ENCODE peak calls at places on chromosomes 4 and X, in four cellular contexts. One of them, this sample, is unnamed.
A peak's percentile ranks its signal among the peaks of the same experiment; 100 is the strongest.

GRCh38 chr4:63663870-63664269 is 745.4 kb downstream of the TECRL start:
- DNase-seq in tibial nerve: no peak
- DNase-seq in vagina: no peak
- DNase-seq in breast epithelium: no peak
- DNase-seq in this sample: no peak

GRCh38 chrX:39065051-39065871 is 264.0 kb downstream of the MID1IP1 start:
- DNase-seq in breast epithelium: no peak
- DNase-seq in tibial nerve: no peak
- DNase-seq in vagina: no peak
- DNase-seq in this sample: peak; percentile 27

GRCh38 chrX:43586855-43587254 is 69.2 kb upstream of the MAOA start:
- DNase-seq in breast epithelium: no peak
- DNase-seq in vagina: no peak
- DNase-seq in tibial nerve: no peak
- DNase-seq in this sample: no peak

GRCh38 chr4:48343531-48343930 is 2.2 kb downstream of the SLAIN2 start:
- DNase-seq in vagina: no peak
- DNase-seq in tibial nerve: no peak
- DNase-seq in breast epithelium: no peak
- DNase-seq in this sample: no peak

GRCh38 chrX:144494069-144494468 is 610.2 kb downstream of the UBE2NL start:
- DNase-seq in vagina: no peak
- DNase-seq in tibial nerve: no peak
- DNase-seq in breast epithelium: no peak
- DNase-seq in this sample: no peak

GRCh38 chr4:153571006-153571545 is 104.9 kb downstream of the TMEM131L start:
- DNase-seq in breast epithelium: no peak
- DNase-seq in vagina: no peak
- DNase-seq in tibial nerve: no peak
- DNase-seq in this sample: no peak

GRCh38 chr4:25930722-25931354 is 16.8 kb downstream of the SMIM20 start:
- DNase-seq in tibial nerve: no peak
- DNase-seq in breast epithelium: no peak
- DNase-seq in vagina: no peak
- DNase-seq in this sample: no peak

GRCh38 chr4:164383187-164384181 is 370.4 kb upstream of the SMIM31 start:
- DNase-seq in tibial nerve: no peak
- DNase-seq in vagina: no peak
- DNase-seq in breast epithelium: no peak
- DNase-seq in this sample: no peak

GRCh38 chr4:163582688-163583087 is 88.2 kb downstream of the TMA16 start:
- DNase-seq in vagina: no peak
- DNase-seq in breast epithelium: no peak
- DNase-seq in tibial nerve: no peak
- DNase-seq in this sample: no peak

GRCh38 chrX:141975839-141976238 is 72.1 kb downstream of the MAGEC1 start:
- DNase-seq in vagina: no peak
- DNase-seq in breast epithelium: no peak
- DNase-seq in tibial nerve: no peak
- DNase-seq in this sample: no peak

GRCh38 chrX:69398881-69399280 is 105.2 kb upstream of the NALF2 start:
- DNase-seq in vagina: peak; percentile 62
- DNase-seq in breast epithelium: no peak
- DNase-seq in tibial nerve: no peak
- DNase-seq in this sample: no peak

GRCh38 chr4:30536231-30536630 is 183.9 kb upstream of the PCDH7 start:
- DNase-seq in breast epithelium: no peak
- DNase-seq in vagina: no peak
- DNase-seq in tibial nerve: no peak
- DNase-seq in this sample: no peak

GRCh38 chr4:15938182-15938581 is 358 bp downstream of the FGFBP1 start:
- DNase-seq in tibial nerve: no peak
- DNase-seq in vagina: no peak
- DNase-seq in breast epithelium: no peak
- DNase-seq in this sample: peak; percentile 36

GRCh38 chr4:125529071-125529470 is 214.3 kb downstream of the FAT4 start:
- DNase-seq in vagina: no peak
- DNase-seq in breast epithelium: no peak
- DNase-seq in tibial nerve: no peak
- DNase-seq in this sample: no peak

GRCh38 chrX:120452131-120452530 is 17.0 kb downstream of the LAMP2 start:
- DNase-seq in breast epithelium: no peak
- DNase-seq in tibial nerve: no peak
- DNase-seq in vagina: no peak
- DNase-seq in this sample: no peak

GRCh38 chr4:153212755-153213154 is 8.5 kb downstream of the TRIM2 start:
- DNase-seq in breast epithelium: no peak
- DNase-seq in tibial nerve: no peak
- DNase-seq in vagina: no peak
- DNase-seq in this sample: no peak

GRCh38 chrX:21700289-21700688 is 42.2 kb upstream of the KLHL34 start:
- DNase-seq in vagina: no peak
- DNase-seq in breast epithelium: no peak
- DNase-seq in tibial nerve: no peak
- DNase-seq in this sample: no peak

GRCh38 chr4:26701786-26702227 is 117.9 kb downstream of the TBC1D19 start:
- DNase-seq in breast epithelium: no peak
- DNase-seq in tibial nerve: no peak
- DNase-seq in vagina: no peak
- DNase-seq in this sample: no peak

GRCh38 chr4:114558446-114559020 is 40.1 kb upstream of the UGT8 start:
- DNase-seq in tibial nerve: no peak
- DNase-seq in breast epithelium: no peak
- DNase-seq in vagina: no peak
- DNase-seq in this sample: no peak

GRCh38 chr4:42398448-42399355 is 1.4 kb downstream of the SHISA3 start:
- DNase-seq in vagina: no peak
- DNase-seq in breast epithelium: no peak
- DNase-seq in tibial nerve: no peak
- DNase-seq in this sample: no peak

GRCh38 chr4:155666701-155667537 is at the start of gene GUCY1A1:
- DNase-seq in vagina: no peak
- DNase-seq in breast epithelium: no peak
- DNase-seq in tibial nerve: no peak
- DNase-seq in this sample: peak; percentile 67

GRCh38 chrX:1524874-1525582 is 12.0 kb downstream of the P2RY8 start:
- DNase-seq in tibial nerve: no peak
- DNase-seq in breast epithelium: no peak
- DNase-seq in vagina: peak; percentile 47
- DNase-seq in this sample: no peak

GRCh38 chrX:3598696-3599095 is 114.8 kb downstream of the PRKX start:
- DNase-seq in breast epithelium: no peak
- DNase-seq in vagina: no peak
- DNase-seq in tibial nerve: no peak
- DNase-seq in this sample: no peak

GRCh38 chrX:6071755-6072154 is 156.9 kb downstream of the NLGN4X start:
- DNase-seq in vagina: no peak
- DNase-seq in tibial nerve: no peak
- DNase-seq in breast epithelium: no peak
- DNase-seq in this sample: no peak

GRCh38 chr4:185941476-185941875 is 127.5 kb upstream of the TLR3 start:
- DNase-seq in vagina: no peak
- DNase-seq in breast epithelium: no peak
- DNase-seq in tibial nerve: no peak
- DNase-seq in this sample: no peak

GRCh38 chr4:169383724-169384123 is 113.0 kb upstream of the SH3RF1 start:
- DNase-seq in tibial nerve: no peak
- DNase-seq in breast epithelium: no peak
- DNase-seq in vagina: no peak
- DNase-seq in this sample: no peak

GRCh38 chr4:76002176-76002575 is 5.1 kb downstream of the CXCL9 start:
- DNase-seq in vagina: no peak
- DNase-seq in tibial nerve: no peak
- DNase-seq in breast epithelium: no peak
- DNase-seq in this sample: no peak

GRCh38 chr4:76235915-76236314 is 15.6 kb upstream of the FAM47E start:
- DNase-seq in vagina: no peak
- DNase-seq in breast epithelium: no peak
- DNase-seq in tibial nerve: no peak
- DNase-seq in this sample: peak; percentile 67

GRCh38 chrX:10677490-10677889 is 57.1 kb upstream of the MID1 start:
- DNase-seq in vagina: no peak
- DNase-seq in tibial nerve: no peak
- DNase-seq in breast epithelium: no peak
- DNase-seq in this sample: no peak

GRCh38 chr4:151158979-151159378 is 59.6 kb downstream of the RPS3A start:
- DNase-seq in tibial nerve: no peak
- DNase-seq in vagina: no peak
- DNase-seq in breast epithelium: no peak
- DNase-seq in this sample: no peak

GRCh38 chrX:66110112-66110511 is 53.9 kb upstream of the HEPH start:
- DNase-seq in tibial nerve: no peak
- DNase-seq in vagina: no peak
- DNase-seq in breast epithelium: no peak
- DNase-seq in this sample: no peak

GRCh38 chr4:56506110-56506705 is 617 bp downstream of the ARL9 start:
- DNase-seq in vagina: no peak
- DNase-seq in tibial nerve: no peak
- DNase-seq in breast epithelium: no peak
- DNase-seq in this sample: no peak

GRCh38 chrX:9055354-9055753 is 21.4 kb upstream of the FAM9B start:
- DNase-seq in breast epithelium: no peak
- DNase-seq in vagina: no peak
- DNase-seq in tibial nerve: no peak
- DNase-seq in this sample: no peak

GRCh38 chrX:140815868-140816267 is 106.3 kb downstream of the LINC00632 start:
- DNase-seq in tibial nerve: no peak
- DNase-seq in vagina: no peak
- DNase-seq in breast epithelium: no peak
- DNase-seq in this sample: no peak

GRCh38 chr4:153159728-153160221 is 44.5 kb upstream of the TRIM2 start:
- DNase-seq in vagina: no peak
- DNase-seq in breast epithelium: no peak
- DNase-seq in tibial nerve: no peak
- DNase-seq in this sample: no peak

GRCh38 chrX:11408111-11408405 is 114.8 kb downstream of the AMELX start:
- DNase-seq in tibial nerve: no peak
- DNase-seq in vagina: no peak
- DNase-seq in breast epithelium: no peak
- DNase-seq in this sample: no peak

GRCh38 chr4:26365537-26366150 is 44.8 kb downstream of the RBPJ start:
- DNase-seq in vagina: no peak
- DNase-seq in breast epithelium: no peak
- DNase-seq in tibial nerve: no peak
- DNase-seq in this sample: no peak

GRCh38 chr4:173370130-173370476 is 651 bp upstream of the SAP30 start:
- DNase-seq in vagina: peak; percentile 97
- DNase-seq in breast epithelium: peak; percentile 62
- DNase-seq in tibial nerve: peak; percentile 54
- DNase-seq in this sample: peak; percentile 61
- TF ChIP-seq POLR2A in vagina: no peak
- TF ChIP-seq POLR2A in breast epithelium: no peak
- TF ChIP-seq POLR2A in tibial nerve: no peak
- TF ChIP-seq POLR2A in this sample: peak; percentile 4

GRCh38 chr4:173546776-173547175 is 16.7 kb upstream of the HAND2 start:
- DNase-seq in vagina: no peak
- DNase-seq in breast epithelium: no peak
- DNase-seq in tibial nerve: no peak
- DNase-seq in this sample: no peak
- H3K27me3 ChIP-seq in vagina: no peaks in the 10 kb centered on the region
- H3K27me3 ChIP-seq in breast epithelium: no peaks in the 10 kb centered on the region
- H3K27me3 ChIP-seq in tibial nerve: no peaks in the 10 kb centered on the region
- H3K27me3 ChIP-seq in this sample: no peaks in the 10 kb centered on the region

GRCh38 chr4:73869130-73870055 is at the start of gene CXCL1:
- DNase-seq in breast epithelium: no peak
- DNase-seq in tibial nerve: peak; percentile 22
- DNase-seq in vagina: no peak
- DNase-seq in this sample: peak; percentile 47

GRCh38 chr4:73866236-73866635 is 3.0 kb upstream of the CXCL1 start:
- DNase-seq in breast epithelium: no peak
- DNase-seq in tibial nerve: no peak
- DNase-seq in vagina: no peak
- DNase-seq in this sample: no peak

GRCh38 chr4:73868206-73869129 is 725 bp upstream of the CXCL1 start:
- DNase-seq in breast epithelium: no peak
- DNase-seq in tibial nerve: no peak
- DNase-seq in vagina: no peak
- DNase-seq in this sample: no peak

GRCh38 chr4:73865697-73866096 is 3.5 kb upstream of the CXCL1 start:
- DNase-seq in breast epithelium: no peak
- DNase-seq in tibial nerve: no peak
- DNase-seq in vagina: no peak
- DNase-seq in this sample: no peak

GRCh38 chr4:73867783-73868182 is 1.4 kb upstream of the CXCL1 start:
- DNase-seq in vagina: no peak
- DNase-seq in breast epithelium: no peak
- DNase-seq in tibial nerve: no peak
- DNase-seq in this sample: peak; percentile 42
- TF ChIP-seq CTCF in vagina: no peak
- TF ChIP-seq CTCF in breast epithelium: no peak
- TF ChIP-seq CTCF in tibial nerve: no peak
- TF ChIP-seq CTCF in this sample: no peak

GRCh38 chr4:1009647-1010521 is 1.5 kb upstream of the FGFRL1 start:
- DNase-seq in breast epithelium: peak; percentile 74
- DNase-seq in vagina: no peak
- DNase-seq in tibial nerve: peak; percentile 41
- DNase-seq in this sample: peak; percentile 77
- TF ChIP-seq POLR2A in breast epithelium: no peak
- TF ChIP-seq POLR2A in vagina: no peak
- TF ChIP-seq POLR2A in tibial nerve: no peak
- TF ChIP-seq POLR2A in this sample: peak; percentile 76

DNA sequence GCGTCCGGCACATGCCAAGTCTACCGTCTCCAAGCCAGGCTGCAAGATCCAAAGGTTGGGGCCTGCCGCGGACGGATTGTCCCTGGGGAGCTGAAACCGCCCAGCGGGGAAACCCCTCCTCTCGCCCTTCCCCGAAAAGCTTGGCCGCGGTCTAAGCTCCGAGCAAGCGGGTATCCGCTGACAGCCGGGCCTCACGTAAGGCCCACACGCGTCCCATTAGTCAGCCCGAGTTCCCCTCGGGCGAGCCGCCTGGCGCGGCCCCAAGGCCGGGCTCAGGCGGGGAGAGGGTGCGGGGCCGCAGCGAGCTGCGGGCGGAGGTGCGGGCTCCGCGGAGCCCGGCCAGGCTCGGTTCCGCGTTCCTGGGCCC is 6.9 kb upstream of the BCOR start:
- DNase-seq in breast epithelium: no peak
- DNase-seq in vagina: no peak
- DNase-seq in tibial nerve: no peak
- DNase-seq in this sample: peak; percentile 64
- H3K27me3 ChIP-seq in breast epithelium: no peaks in the 10 kb centered on the region
- H3K27me3 ChIP-seq in vagina: no peaks in the 10 kb centered on the region
- H3K27me3 ChIP-seq in tibial nerve: no peaks in the 10 kb centered on the region
- H3K27me3 ChIP-seq in this sample: no peaks in the 10 kb centered on the region